ENCODE peak calls at places on chromosome 4, in ten cellular contexts. One of them, this sample, is unnamed.

GRCh38 chr4:142817442-142817841 is 28.7 kb downstream of the INPP4B start:
- DNase-seq in uterus: no peak
- DNase-seq in body of pancreas: peak; percentile 14
- DNase-seq in epithelial cell of esophagus: peak; percentile 86
- DNase-seq in mucosa of descending colon: no peak
- DNase-seq in transverse colon: no peak
- DNase-seq in sigmoid colon: no peak
- DNase-seq in IMR-90: peak; percentile 88
- DNase-seq in left ventricle myocardium inferior: no peak
- DNase-seq in heart right ventricle: no peak
- DNase-seq in this sample: no peak

GRCh38 chr4:147610666-147611065 is 6.5 kb upstream of the TMEM184C start:
- DNase-seq in uterus: no peak
- DNase-seq in body of pancreas: no peak
- DNase-seq in mucosa of descending colon: no peak
- DNase-seq in transverse colon: no peak
- DNase-seq in IMR-90: no peak
- DNase-seq in heart right ventricle: no peak
- DNase-seq in epithelial cell of esophagus: no peak
- DNase-seq in left ventricle myocardium inferior: no peak
- DNase-seq in sigmoid colon: no peak
- DNase-seq in this sample: no peak

GRCh38 chr4:175253184-175253902 is 335.2 kb downstream of the ADAM29 start:
- DNase-seq in epithelial cell of esophagus: peak; percentile 35
- DNase-seq in sigmoid colon: no peak
- DNase-seq in uterus: no peak
- DNase-seq in left ventricle myocardium inferior: no peak
- DNase-seq in mucosa of descending colon: no peak
- DNase-seq in heart right ventricle: no peak
- DNase-seq in transverse colon: no peak
- DNase-seq in body of pancreas: no peak
- DNase-seq in IMR-90: no peak
- DNase-seq in this sample: no peak

GRCh38 chr4:54322817-54323417 is 93.8 kb downstream of the PDGFRA start:
- DNase-seq in transverse colon: peak; percentile 67
- DNase-seq in heart right ventricle: peak; percentile 26
- DNase-seq in sigmoid colon: no peak
- DNase-seq in mucosa of descending colon: peak; percentile 57
- DNase-seq in uterus: peak; percentile 55
- DNase-seq in IMR-90: peak; percentile 59
- DNase-seq in left ventricle myocardium inferior: peak; percentile 43
- DNase-seq in epithelial cell of esophagus: peak; percentile 79
- DNase-seq in body of pancreas: peak; percentile 77
- DNase-seq in this sample: peak; percentile 88

GRCh38 chr4:32562010-32562409 is 1841.8 kb downstream of the PCDH7 start:
- DNase-seq in epithelial cell of esophagus: no peak
- DNase-seq in IMR-90: no peak
- DNase-seq in mucosa of descending colon: no peak
- DNase-seq in transverse colon: no peak
- DNase-seq in left ventricle myocardium inferior: no peak
- DNase-seq in heart right ventricle: no peak
- DNase-seq in sigmoid colon: no peak
- DNase-seq in body of pancreas: no peak
- DNase-seq in uterus: no peak
- DNase-seq in this sample: no peak

GRCh38 chr4:111031180-111031579 is 408.3 kb upstream of the PITX2 start:
- DNase-seq in uterus: no peak
- DNase-seq in heart right ventricle: no peak
- DNase-seq in transverse colon: no peak
- DNase-seq in epithelial cell of esophagus: peak; percentile 56
- DNase-seq in left ventricle myocardium inferior: no peak
- DNase-seq in mucosa of descending colon: no peak
- DNase-seq in sigmoid colon: no peak
- DNase-seq in IMR-90: peak; percentile 25
- DNase-seq in body of pancreas: no peak
- DNase-seq in this sample: no peak

GRCh38 chr4:140755811-140756291 is 334 bp downstream of the TBC1D9 start:
- DNase-seq in body of pancreas: peak; percentile 60
- DNase-seq in uterus: peak; percentile 54
- DNase-seq in epithelial cell of esophagus: peak; percentile 51
- DNase-seq in heart right ventricle: peak; percentile 69
- DNase-seq in transverse colon: peak; percentile 50
- DNase-seq in mucosa of descending colon: peak; percentile 72
- DNase-seq in left ventricle myocardium inferior: peak; percentile 62
- DNase-seq in IMR-90: peak; percentile 46
- DNase-seq in sigmoid colon: peak; percentile 74
- DNase-seq in this sample: peak; percentile 70

GRCh38 chr4:27894951-27895350 is 1034.3 kb downstream of the STIM2 start:
- DNase-seq in epithelial cell of esophagus: no peak
- DNase-seq in left ventricle myocardium inferior: no peak
- DNase-seq in heart right ventricle: no peak
- DNase-seq in uterus: no peak
- DNase-seq in transverse colon: no peak
- DNase-seq in mucosa of descending colon: no peak
- DNase-seq in body of pancreas: no peak
- DNase-seq in IMR-90: peak; percentile 4
- DNase-seq in sigmoid colon: no peak
- DNase-seq in this sample: no peak

GRCh38 chr4:7558436-7558835 is 123.7 kb upstream of the PSAPL1 start:
- DNase-seq in mucosa of descending colon: no peak
- DNase-seq in transverse colon: no peak
- DNase-seq in sigmoid colon: no peak
- DNase-seq in epithelial cell of esophagus: no peak
- DNase-seq in IMR-90: no peak
- DNase-seq in heart right ventricle: no peak
- DNase-seq in body of pancreas: no peak
- DNase-seq in left ventricle myocardium inferior: no peak
- DNase-seq in uterus: no peak
- DNase-seq in this sample: no peak

GRCh38 chr4:11805837-11806236 is 377.1 kb upstream of the HS3ST1 start:
- DNase-seq in left ventricle myocardium inferior: no peak
- DNase-seq in epithelial cell of esophagus: peak; percentile 58
- DNase-seq in uterus: no peak
- DNase-seq in transverse colon: no peak
- DNase-seq in heart right ventricle: no peak
- DNase-seq in sigmoid colon: no peak
- DNase-seq in body of pancreas: no peak
- DNase-seq in IMR-90: peak; percentile 1
- DNase-seq in mucosa of descending colon: no peak
- DNase-seq in this sample: peak; percentile 48

GRCh38 chr4:138632856-138633255 is 382.7 kb upstream of the NOCT start:
- DNase-seq in epithelial cell of esophagus: no peak
- DNase-seq in uterus: no peak
- DNase-seq in sigmoid colon: no peak
- DNase-seq in mucosa of descending colon: no peak
- DNase-seq in body of pancreas: no peak
- DNase-seq in heart right ventricle: no peak
- DNase-seq in left ventricle myocardium inferior: no peak
- DNase-seq in IMR-90: no peak
- DNase-seq in transverse colon: no peak
- DNase-seq in this sample: no peak

GRCh38 chr4:25928956-25929336 is 14.9 kb downstream of the SMIM20 start:
- DNase-seq in IMR-90: peak; percentile 47
- DNase-seq in transverse colon: no peak
- DNase-seq in uterus: no peak
- DNase-seq in heart right ventricle: no peak
- DNase-seq in epithelial cell of esophagus: peak; percentile 48
- DNase-seq in sigmoid colon: no peak
- DNase-seq in mucosa of descending colon: no peak
- DNase-seq in left ventricle myocardium inferior: no peak
- DNase-seq in body of pancreas: peak; percentile 16
- DNase-seq in this sample: no peak

DNA sequence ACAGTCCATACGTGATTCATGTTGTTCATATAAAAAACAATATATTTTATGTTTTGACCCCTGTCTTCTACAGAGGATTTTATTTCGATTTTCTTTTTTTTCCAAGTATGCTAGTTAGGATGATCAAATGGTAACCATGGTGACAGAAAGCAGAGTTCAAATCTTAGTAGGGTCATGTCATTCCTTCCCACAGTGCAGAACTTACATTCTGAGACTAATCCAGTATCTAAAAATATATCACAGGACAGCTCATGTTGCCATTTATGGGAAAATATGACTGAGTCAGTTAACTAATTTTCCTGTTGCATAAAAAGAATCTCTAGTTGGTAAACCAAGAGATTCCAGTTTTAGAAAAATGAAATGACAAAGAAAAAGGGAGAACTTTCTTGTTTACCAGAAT is 209.5 kb downstream of the PARM1 start:
- DNase-seq in sigmoid colon: no peak
- DNase-seq in heart right ventricle: no peak
- DNase-seq in transverse colon: no peak
- DNase-seq in IMR-90: peak; percentile 24
- DNase-seq in epithelial cell of esophagus: no peak
- DNase-seq in uterus: no peak
- DNase-seq in left ventricle myocardium inferior: no peak
- DNase-seq in mucosa of descending colon: no peak
- DNase-seq in body of pancreas: no peak
- DNase-seq in this sample: no peak
- H3K4me3 ChIP-seq in sigmoid colon: no peak overlapping the region
- H3K4me3 ChIP-seq in heart right ventricle: no peak overlapping the region
- H3K4me3 ChIP-seq in transverse colon: no peak overlapping the region
- H3K4me3 ChIP-seq in IMR-90: no peak overlapping the region
- H3K4me3 ChIP-seq in epithelial cell of esophagus: no peak overlapping the region
- H3K4me3 ChIP-seq in uterus: no peak overlapping the region
- H3K4me3 ChIP-seq in left ventricle myocardium inferior: no peak overlapping the region
- H3K4me3 ChIP-seq in mucosa of descending colon: no peak overlapping the region
- H3K4me3 ChIP-seq in body of pancreas: no peak overlapping the region
- H3K4me3 ChIP-seq in this sample: no peak overlapping the region

GRCh38 chr4:123505457-123506310 is 109.1 kb downstream of the SPRY1 start:
- DNase-seq in heart right ventricle: peak; percentile 56
- DNase-seq in sigmoid colon: peak; percentile 78
- DNase-seq in IMR-90: peak; percentile 61
- DNase-seq in uterus: peak; percentile 47
- DNase-seq in left ventricle myocardium inferior: peak; percentile 67
- DNase-seq in body of pancreas: peak; percentile 60
- DNase-seq in transverse colon: peak; percentile 37
- DNase-seq in mucosa of descending colon: peak; percentile 63
- DNase-seq in epithelial cell of esophagus: peak; percentile 51
- DNase-seq in this sample: peak; percentile 79
- H3K4me3 ChIP-seq in heart right ventricle: peak overlapping the region; percentile 70
- H3K4me3 ChIP-seq in sigmoid colon: peak overlapping the region; percentile 34
- H3K4me3 ChIP-seq in IMR-90: peak overlapping the region; percentile 45
- H3K4me3 ChIP-seq in uterus: peak overlapping the region; percentile 57
- H3K4me3 ChIP-seq in left ventricle myocardium inferior: peak overlapping the region; percentile 72
- H3K4me3 ChIP-seq in body of pancreas: no peak overlapping the region
- H3K4me3 ChIP-seq in transverse colon: peak overlapping the region; percentile 34
- H3K4me3 ChIP-seq in mucosa of descending colon: no peak overlapping the region
- H3K4me3 ChIP-seq in epithelial cell of esophagus: peak overlapping the region; percentile 54
- H3K4me3 ChIP-seq in this sample: peak overlapping the region; percentile 62

GRCh38 chr4:152382057-152382785 is 153.7 kb downstream of the FBXW7 start:
- DNase-seq in epithelial cell of esophagus: no peak
- DNase-seq in heart right ventricle: no peak
- DNase-seq in left ventricle myocardium inferior: no peak
- DNase-seq in mucosa of descending colon: no peak
- DNase-seq in transverse colon: no peak
- DNase-seq in uterus: no peak
- DNase-seq in IMR-90: peak; percentile 21
- DNase-seq in body of pancreas: peak; percentile 79
- DNase-seq in sigmoid colon: no peak
- DNase-seq in this sample: no peak

GRCh38 chr4:152374606-152375285 is 161.1 kb downstream of the FBXW7 start:
- DNase-seq in uterus: no peak
- DNase-seq in transverse colon: no peak
- DNase-seq in left ventricle myocardium inferior: no peak
- DNase-seq in body of pancreas: no peak
- DNase-seq in heart right ventricle: no peak
- DNase-seq in mucosa of descending colon: no peak
- DNase-seq in epithelial cell of esophagus: no peak
- DNase-seq in IMR-90: peak; percentile 22
- DNase-seq in sigmoid colon: no peak
- DNase-seq in this sample: no peak

GRCh38 chr4:152385551-152385950 is 150.3 kb downstream of the FBXW7 start:
- DNase-seq in body of pancreas: no peak
- DNase-seq in uterus: no peak
- DNase-seq in mucosa of descending colon: no peak
- DNase-seq in sigmoid colon: no peak
- DNase-seq in left ventricle myocardium inferior: no peak
- DNase-seq in transverse colon: no peak
- DNase-seq in epithelial cell of esophagus: peak; percentile 22
- DNase-seq in IMR-90: peak; percentile 31
- DNase-seq in heart right ventricle: no peak
- DNase-seq in this sample: peak; percentile 15

GRCh38 chr4:152380919-152381318 is 155.0 kb downstream of the FBXW7 start:
- DNase-seq in transverse colon: no peak
- DNase-seq in epithelial cell of esophagus: no peak
- DNase-seq in IMR-90: no peak
- DNase-seq in sigmoid colon: no peak
- DNase-seq in body of pancreas: no peak
- DNase-seq in mucosa of descending colon: no peak
- DNase-seq in left ventricle myocardium inferior: no peak
- DNase-seq in heart right ventricle: no peak
- DNase-seq in uterus: no peak
- DNase-seq in this sample: no peak

DNA sequence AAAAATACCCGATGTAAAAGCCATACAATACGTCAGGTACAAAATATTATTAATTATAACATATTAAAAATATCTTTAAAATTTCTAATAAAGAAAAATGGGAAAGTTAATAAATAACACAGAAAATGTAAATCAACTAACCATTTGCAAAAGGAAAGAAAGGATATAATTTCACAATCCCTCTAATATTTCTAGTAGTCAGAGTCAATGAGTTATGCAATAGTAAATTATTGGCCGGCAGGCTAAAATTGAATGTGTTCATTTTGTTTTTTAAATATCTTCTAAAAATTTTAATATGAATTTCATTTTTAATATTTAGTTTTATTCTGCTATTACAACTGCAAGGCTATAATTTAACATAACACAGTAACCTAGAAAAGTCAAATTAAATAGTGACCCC is 155.7 kb downstream of the FBXW7 start:
- DNase-seq in transverse colon: no peak
- DNase-seq in heart right ventricle: no peak
- DNase-seq in mucosa of descending colon: no peak
- DNase-seq in IMR-90: no peak
- DNase-seq in sigmoid colon: no peak
- DNase-seq in body of pancreas: no peak
- DNase-seq in epithelial cell of esophagus: no peak
- DNase-seq in left ventricle myocardium inferior: no peak
- DNase-seq in uterus: no peak
- DNase-seq in this sample: no peak
- H3K4me3 ChIP-seq in transverse colon: no peak overlapping the region
- H3K4me3 ChIP-seq in heart right ventricle: peak overlapping the region; percentile 50
- H3K4me3 ChIP-seq in mucosa of descending colon: no peak overlapping the region
- H3K4me3 ChIP-seq in IMR-90: no peak overlapping the region
- H3K4me3 ChIP-seq in sigmoid colon: no peak overlapping the region
- H3K4me3 ChIP-seq in body of pancreas: no peak overlapping the region
- H3K4me3 ChIP-seq in epithelial cell of esophagus: no peak overlapping the region
- H3K4me3 ChIP-seq in left ventricle myocardium inferior: peak overlapping the region; percentile 63
- H3K4me3 ChIP-seq in uterus: no peak overlapping the region
- H3K4me3 ChIP-seq in this sample: no peak overlapping the region

DNA sequence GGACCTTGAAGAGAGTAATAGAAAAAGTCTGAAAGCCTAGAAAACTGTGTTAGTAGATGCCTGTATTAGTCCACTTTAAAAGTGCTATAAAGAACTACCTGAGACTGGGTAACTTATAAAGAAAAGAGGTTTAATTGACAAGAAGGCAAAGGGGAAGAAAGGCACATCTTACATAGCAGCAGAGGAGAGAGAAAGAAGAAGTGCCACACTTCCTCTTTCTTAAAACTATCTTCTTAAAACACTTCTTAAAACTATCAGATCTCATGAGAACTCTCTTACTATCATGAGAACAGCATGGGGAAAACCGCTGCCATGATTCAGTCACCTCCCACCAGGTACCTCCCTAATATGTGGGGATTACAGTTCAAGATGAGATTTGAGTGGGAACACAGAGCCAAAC is 18.8 kb upstream of the COL25A1 start:
- DNase-seq in uterus: no peak
- DNase-seq in transverse colon: no peak
- DNase-seq in left ventricle myocardium inferior: no peak
- DNase-seq in sigmoid colon: no peak
- DNase-seq in body of pancreas: no peak
- DNase-seq in epithelial cell of esophagus: no peak
- DNase-seq in mucosa of descending colon: no peak
- DNase-seq in IMR-90: no peak
- DNase-seq in heart right ventricle: no peak
- DNase-seq in this sample: no peak
- H3K4me3 ChIP-seq in uterus: no peak overlapping the region
- H3K4me3 ChIP-seq in transverse colon: no peak overlapping the region
- H3K4me3 ChIP-seq in left ventricle myocardium inferior: no peak overlapping the region
- H3K4me3 ChIP-seq in sigmoid colon: no peak overlapping the region
- H3K4me3 ChIP-seq in body of pancreas: no peak overlapping the region
- H3K4me3 ChIP-seq in epithelial cell of esophagus: no peak overlapping the region
- H3K4me3 ChIP-seq in mucosa of descending colon: no peak overlapping the region
- H3K4me3 ChIP-seq in IMR-90: no peak overlapping the region
- H3K4me3 ChIP-seq in heart right ventricle: no peak overlapping the region
- H3K4me3 ChIP-seq in this sample: no peak overlapping the region

This sample was measured in hepatocyte.